ENCODE peak calls at places on chromosomes 11 and 22, in five cellular contexts. L, I, T, Z and N are unnamed samples.

GRCh38 chr22:25745341-25746011 is 3.5 kb downstream of the MYO18B start:
- DNase-seq in L (peak; percentile 71), I (no peak), T (no peak), Z (no peak), N (peak; percentile 31)

GRCh38 chr11:22472306-22472705 is 134.1 kb downstream of the SLC17A6 start:
- DNase-seq in L (no peak), I (no peak), T (no peak), Z (no peak), N (no peak)

GRCh38 chr11:65418431-65418680 is 4.2 kb upstream of the NEAT1 start:
- DNase-seq in L (no peak), I (no peak), T (no peak), Z (no peak), N (no peak)

GRCh38 chr11:10450451-10451398 is 4.3 kb upstream of the AMPD3 start:
- DNase-seq in L (peak; percentile 31), I (peak; percentile 74), T (peak; percentile 58), Z (no peak), N (no peak)

GRCh38 chr11:110968348-110969062 is 256.3 kb upstream of the ARHGAP20 start:
- DNase-seq in L (peak; percentile 60), I (no peak), T (no peak), Z (no peak), N (no peak)

GRCh38 chr11:34234086-34234740 is 123.6 kb downstream of the ABTB2 start:
- DNase-seq in L (peak; percentile 55), I (peak; percentile 58), T (peak; percentile 58), Z (peak; percentile 37), N (peak; percentile 54)

GRCh38 chr11:95684701-95685100 is 104.9 kb downstream of the FAM76B start:
- DNase-seq in L (no peak), I (no peak), T (no peak), Z (no peak), N (no peak)

GRCh38 chr11:67344264-67344663 is 9.1 kb downstream of the POLD4 start:
- DNase-seq in L (no peak), I (no peak), T (peak; percentile 17), Z (no peak), N (no peak)

GRCh38 chr22:35838849-35839646 is 121.4 kb downstream of the APOL5 start:
- DNase-seq in L (peak; percentile 85), I (no peak), T (no peak), Z (no peak), N (no peak)

GRCh38 chr11:20876738-20877137 is 207.4 kb downstream of the NELL1 start:
- DNase-seq in L (no peak), I (no peak), T (no peak), Z (no peak), N (no peak)

GRCh38 chr11:130478204-130478701 is 29.8 kb downstream of the ADAMTS15 start:
- DNase-seq in L (peak; percentile 98), I (peak; percentile 60), T (no peak), Z (no peak), N (peak; percentile 37)